ENCODE peak calls at places on chromosomes 3 and 15, in nine cellular contexts. O is body of pancreas, L is breast epithelium, G is lower leg skin, E is tibial nerve, C is spleen, A is transverse colon, F is gastrocnemius medialis, T is A549. N is an unnamed sample.

GRCh38 chr3:13650210-13651056 is 101.5 kb downstream of the FBLN2 start:
- DNase-seq in E (peak; percentile 79), O (peak; percentile 62), T (peak; percentile 82), G (peak; percentile 95), A (peak; percentile 73), F (peak; percentile 54), C (peak; percentile 95), L (peak; percentile 72), N (peak; percentile 79)

GRCh38 chr3:141030296-141030695 is 20.9 kb upstream of the SPSB4 start:
- DNase-seq in T (no peak), G (no peak), E (no peak), O (no peak), L (no peak), C (no peak), A (no peak), F (no peak), N (no peak)

GRCh38 chr15:39315200-39315599 is 265.7 kb upstream of the THBS1 start:
- DNase-seq in A (no peak), G (no peak), F (no peak), T (no peak), L (no peak), O (no peak), E (no peak), C (no peak), N (no peak)

GRCh38 chr3:124648551-124648950 is 81.7 kb upstream of the UMPS start:
- DNase-seq in L (no peak), C (no peak), A (no peak), E (no peak), G (no peak), F (no peak), T (no peak), O (no peak), N (no peak)

GRCh38 chr3:47406762-47407149 is 25.9 kb downstream of the PTPN23 start:
- DNase-seq in C (peak; percentile 72), F (no peak), E (no peak), O (no peak), L (no peak), A (no peak), T (no peak), G (peak; percentile 85), N (no peak)

GRCh38 chr3:172208586-172209332 is 169.4 kb downstream of the FNDC3B start:
- DNase-seq in T (no peak), L (no peak), A (no peak), C (peak; percentile 73), O (peak; percentile 13), F (peak; percentile 23), G (no peak), E (no peak), N (no peak)

GRCh38 chr3:191753186-191753585 is 292.2 kb downstream of the PYDC2 start:
- DNase-seq in T (no peak), F (no peak), E (no peak), O (no peak), A (no peak), G (no peak), C (no peak), L (no peak), N (no peak)

GRCh38 chr3:186782542-186783069 is 771 bp upstream of the EIF4A2 start:
- DNase-seq in O (no peak), E (no peak), L (no peak), T (no peak), A (no peak), F (no peak), G (no peak), C (no peak), N (no peak)

GRCh38 chr3:55330756-55331155 is 156.3 kb downstream of the WNT5A start:
- DNase-seq in O (no peak), C (no peak), E (no peak), G (no peak), F (no peak), A (no peak), T (no peak), L (no peak), N (no peak)

DNA sequence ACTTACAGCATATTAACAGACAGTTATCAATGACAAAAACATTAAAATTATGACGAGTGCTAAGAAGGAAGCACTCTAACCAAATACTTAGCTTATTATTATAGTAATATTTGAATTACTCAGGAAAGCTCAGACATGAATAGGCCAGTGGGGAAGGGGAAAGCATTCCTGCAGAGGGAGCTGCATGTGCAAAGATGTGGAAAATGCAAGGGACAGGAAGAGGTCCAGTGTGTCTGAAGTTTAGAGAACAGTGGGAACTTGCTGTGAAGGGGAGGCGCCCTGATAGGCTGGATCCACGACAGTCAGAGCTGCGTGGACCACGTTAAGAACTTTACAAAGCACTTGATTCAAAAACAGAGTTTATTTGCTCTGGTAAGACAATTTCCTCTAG is 1.2 kb upstream of the SPICE1 start:
- DNase-seq in L (no peak), E (no peak), F (no peak), G (no peak), C (no peak), O (no peak), A (peak; percentile 42), T (peak; percentile 24), N (no peak)
- TF ChIP-seq CTCF in L (no peak), E (peak; percentile 16), F (no peak), G (no peak), C (no peak), O (no peak), A (peak; percentile 44), T (peak; percentile 41), N (no peak)

DNA sequence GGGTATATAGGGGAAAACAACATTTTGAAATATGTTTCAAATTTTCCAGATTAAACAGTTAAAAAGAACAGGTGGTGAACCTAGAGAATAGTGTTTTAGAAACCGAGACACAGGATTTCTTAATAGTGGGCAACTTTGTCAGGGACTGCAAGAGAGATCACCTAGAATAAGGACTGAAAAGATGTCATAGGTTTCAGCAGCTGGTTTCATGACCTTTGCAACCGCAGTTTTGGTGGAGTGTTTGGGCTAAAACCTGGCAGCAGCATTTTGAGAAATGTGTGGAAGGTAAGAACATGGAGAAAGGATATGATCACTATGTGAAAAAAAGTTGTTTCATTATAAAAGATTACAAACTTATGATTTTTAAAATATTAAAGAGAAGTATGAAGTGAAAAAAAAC is 34.9 kb downstream of the PRKCI start:
- DNase-seq in L (no peak), A (no peak), E (no peak), G (no peak), T (no peak), C (no peak), O (no peak), F (no peak), N (no peak)
- TF ChIP-seq POLR2A in L (no peak), A (no peak), E (no peak), G (no peak), T (no peak), C (no peak), O (no peak), F (no peak), N (no peak)

GRCh38 chr3:66692751-66693140 is 191.9 kb upstream of the LRIG1 start:
- DNase-seq in A (no peak), G (no peak), O (no peak), T (no peak), C (no peak), F (no peak), L (no peak), E (no peak), N (no peak)
- TF ChIP-seq CTCF in A (no peak), G (no peak), O (no peak), T (no peak), C (no peak), F (no peak), L (no peak), E (no peak), N (no peak)

GRCh38 chr15:51970981-51971352 is 611 bp downstream of the LEO1 start:
- DNase-seq in C (no peak), L (no peak), G (no peak), A (no peak), F (no peak), T (peak; percentile 48), O (no peak), E (no peak), N (no peak)

GRCh38 chr15:51969728-51970127 is 1.9 kb downstream of the LEO1 start:
- DNase-seq in O (no peak), L (no peak), F (no peak), E (no peak), T (no peak), C (no peak), A (no peak), G (no peak), N (no peak)

GRCh38 chr15:51973220-51973619 is 1.6 kb upstream of the LEO1 start:
- DNase-seq in E (no peak), G (no peak), O (no peak), C (no peak), F (no peak), L (no peak), T (no peak), A (no peak), N (no peak)

GRCh38 chr15:51970132-51970817 is 1.3 kb downstream of the LEO1 start:
- DNase-seq in F (no peak), T (no peak), E (no peak), C (no peak), O (peak; percentile 15), G (no peak), A (no peak), L (no peak), N (no peak)

DNA sequence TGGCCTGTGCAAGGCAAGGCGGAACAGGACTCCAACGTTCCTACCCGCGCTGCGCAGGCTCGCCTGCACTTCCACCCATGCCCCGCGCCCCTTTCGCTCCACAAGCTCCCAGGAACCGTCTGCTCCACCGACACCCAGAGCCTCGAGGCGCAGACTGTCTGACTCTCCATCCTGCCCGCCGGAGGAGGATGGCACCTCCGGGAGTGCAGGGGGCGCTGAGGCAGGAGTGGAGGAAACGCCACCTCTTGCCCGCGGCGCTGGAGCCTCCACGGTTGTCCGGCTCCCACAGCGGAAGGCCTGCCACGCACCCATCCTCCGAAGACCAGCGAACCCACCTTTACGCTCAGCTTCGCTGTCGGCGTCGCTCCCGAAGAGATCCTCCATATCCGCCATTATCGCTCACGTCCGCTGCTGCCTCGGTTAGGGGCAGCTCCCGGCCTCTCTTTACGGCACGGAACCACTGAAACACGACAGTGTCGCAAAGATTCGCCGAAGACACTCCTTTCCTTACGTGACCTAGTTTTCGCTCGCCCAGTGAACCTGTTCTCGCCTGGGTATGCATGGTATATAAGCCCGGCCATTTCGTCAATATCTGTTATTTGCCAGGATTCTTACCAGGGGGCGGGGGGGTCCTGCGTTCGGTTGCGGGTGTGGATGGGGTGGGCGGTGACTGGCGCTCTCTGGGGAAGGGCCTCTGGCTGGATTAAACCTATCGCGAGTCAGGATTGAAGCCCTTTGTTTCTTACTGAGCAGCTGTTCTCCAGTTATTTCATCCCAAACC is at the start of gene LEO1:
- DNase-seq in O (peak; percentile 93), E (peak; percentile 88), A (peak; percentile 92), G (peak; percentile 96), L (peak; percentile 83), F (peak; percentile 91), T (peak; percentile 99), C (peak; percentile 97), N (peak; percentile 94)
- TF ChIP-seq POLR2A in O (peak; percentile 92), E (no peak), A (peak; percentile 72), G (no peak), L (peak; percentile 22), F (no peak), T (peak; percentile 93), C (peak; percentile 60), N (peak; percentile 63)